ENCODE peak calls at places on chromosomes 4 and X, in nine cellular contexts. D is CD8-positive, alpha-beta memory T cell; M is dorsolateral prefrontal cortex; B is lower lobe of right lung; P is pancreas; S is BJ; O is IMR-90; E is body of pancreas; G is left ventricle myocardium inferior. H is an unnamed sample. For H3K27me3, the result is how much of the 10 kb centered on the place peaks cover.

GRCh38 chr4:8182858-8183725 is 16.0 kb upstream of the SH3TC1 start:
- DNase-seq in D (no peak), M (no peak), B (peak), P (no peak), S (peak), O (peak), E (peak), G (peak), H (no peak)

GRCh38 chr4:903066-904046 is 28.8 kb downstream of the GAK start:
- DNase-seq in D (no peak), M (no peak), B (no peak), P (peak), S (no peak), O (no peak), E (no peak), G (no peak), H (no peak)

GRCh38 chr4:13559414-13559813 is 15.1 kb upstream of the NKX3-2 start:
- DNase-seq in D (no peak), M (no peak), B (no peak), P (no peak), S (peak), O (peak), E (no peak), G (no peak), H (no peak)

GRCh38 chr4:30720656-30721352 is 635 bp downstream of the PCDH7 start:
- DNase-seq in D (no peak), M (peak), B (no peak), P (peak), S (no peak), O (peak), E (peak), G (peak), H (no peak)

GRCh38 chrX:37993857-37994619 is 12.3 kb upstream of the SYTL5 start:
- DNase-seq in D (peak), M (no peak), B (peak), P (no peak), S (no peak), O (no peak), E (peak), G (no peak), H (no peak)

GRCh38 chr4:184498598-184498997 is 24.2 kb upstream of the IRF2 start:
- DNase-seq in D (no peak), M (no peak), B (no peak), P (no peak), S (no peak), O (no peak), E (no peak), G (no peak), H (no peak)

GRCh38 chr4:52606766-52607165 is 52.3 kb downstream of the USP46 start:
- DNase-seq in D (no peak), M (no peak), B (no peak), P (no peak), S (no peak), O (peak), E (no peak), G (no peak), H (no peak)

GRCh38 chrX:134634691-134635090 is 23.6 kb downstream of the PLAC1 start:
- DNase-seq in D (no peak), M (no peak), B (no peak), P (no peak), S (no peak), O (peak), E (no peak), G (no peak), H (no peak)

GRCh38 chrX:46547857-46548256 is 2.6 kb upstream of the ZNF674 start:
- DNase-seq in D (no peak), M (no peak), B (no peak), P (no peak), S (peak), O (peak), E (no peak), G (no peak), H (no peak)

GRCh38 chr4:85952982-85953650 is 406.7 kb downstream of the MAPK10 start:
- DNase-seq in D (no peak), M (no peak), B (no peak), P (no peak), S (no peak), O (no peak), E (no peak), G (no peak), H (no peak)

GRCh38 chr4:182903013-182903412 is 14.2 kb downstream of the DCTD start:
- DNase-seq in D (no peak), M (no peak), B (no peak), P (no peak), S (no peak), O (no peak), E (no peak), G (no peak), H (no peak)

GRCh38 chr4:20256381-20256881 is 4.7 kb downstream of the SLIT2 start:
- DNase-seq in D (no peak), M (no peak), B (no peak), P (no peak), S (peak), O (peak), E (no peak), G (no peak), H (no peak)

GRCh38 chr4:82629238-82630000 is 67.6 kb upstream of the TMEM150C start:
- DNase-seq in D (no peak), M (no peak), B (no peak), P (no peak), S (no peak), O (peak), E (no peak), G (no peak), H (no peak)

GRCh38 chr4:103054030-103054429 is 22.5 kb downstream of the SLC9B2 start:
- DNase-seq in D (no peak), M (no peak), B (no peak), P (no peak), S (no peak), O (no peak), E (no peak), G (no peak), H (no peak)

GRCh38 chr4:113260671-113261070 is 211.2 kb downstream of the ANK2 start:
- DNase-seq in D (no peak), M (no peak), B (no peak), P (no peak), S (no peak), O (no peak), E (no peak), G (no peak), H (no peak)

GRCh38 chr4:129261584-129261983 is 165.6 kb downstream of the C4orf33 start:
- DNase-seq in D (no peak), M (no peak), B (no peak), P (no peak), S (no peak), O (no peak), E (no peak), G (no peak), H (no peak)

GRCh38 chr4:102809190-102809589 is 18.2 kb downstream of the UBE2D3 start:
- DNase-seq in D (no peak), M (no peak), B (no peak), P (no peak), S (no peak), O (no peak), E (no peak), G (no peak), H (no peak)

GRCh38 chr4:108683479-108683878 is 33.1 kb downstream of the OSTC start:
- DNase-seq in D (no peak), M (no peak), B (no peak), P (no peak), S (no peak), O (peak), E (no peak), G (no peak), H (no peak)

GRCh38 chrX:5876984-5877655 is 351.5 kb downstream of the NLGN4X start:
- DNase-seq in D (no peak), M (no peak), B (no peak), P (no peak), S (no peak), O (no peak), E (peak), G (peak), H (no peak)

GRCh38 chr4:26731342-26731741 is 129.3 kb upstream of the STIM2 start:
- DNase-seq in D (no peak), M (no peak), B (no peak), P (no peak), S (no peak), O (peak), E (no peak), G (no peak), H (no peak)

GRCh38 chrX:40005290-40006011 is 92.3 kb downstream of the BCOR start:
- DNase-seq in D (no peak), M (no peak), B (no peak), P (no peak), S (no peak), O (no peak), E (no peak), G (peak), H (no peak)

GRCh38 chr4:20356565-20356964 is 104.9 kb downstream of the SLIT2 start:
- DNase-seq in D (no peak), M (no peak), B (no peak), P (no peak), S (no peak), O (no peak), E (peak), G (no peak), H (no peak)

GRCh38 chrX:45591650-45592049 is 391.0 kb upstream of the DIPK2B start:
- DNase-seq in D (no peak), M (no peak), B (no peak), P (no peak), S (no peak), O (no peak), E (no peak), G (no peak), H (no peak)

GRCh38 chrX:67544871-67545771 is 1.3 kb downstream of the AR start:
- DNase-seq in D (no peak), M (no peak), B (peak), P (peak), S (no peak), O (peak), E (peak), G (peak), H (no peak)

GRCh38 chr4:172480471-172480870 is 667.3 kb downstream of the GALNTL6 start:
- DNase-seq in D (no peak), M (no peak), B (no peak), P (no peak), S (no peak), O (no peak), E (no peak), G (no peak), H (no peak)

GRCh38 chr4:179145746-179146530 is 1703.7 kb upstream of the AGA start:
- DNase-seq in D (no peak), M (no peak), B (no peak), P (no peak), S (no peak), O (peak), E (no peak), G (no peak), H (no peak)

GRCh38 chrX:69614896-69615295 is 1.0 kb upstream of the EDA start:
- DNase-seq in D (no peak), M (no peak), B (no peak), P (no peak), S (no peak), O (no peak), E (no peak), G (no peak), H (no peak)

GRCh38 chrX:63250253-63250868 is 100.8 kb downstream of the SPIN4 start:
- DNase-seq in D (peak), M (no peak), B (no peak), P (no peak), S (peak), O (peak), E (peak), G (no peak), H (no peak)

GRCh38 chr4:37976991-37977470 is 16.8 kb downstream of the PTTG2 start:
- DNase-seq in D (peak), M (no peak), B (peak), P (peak), S (no peak), O (peak), E (peak), G (peak), H (no peak)

GRCh38 chrX:121365572-121366161 is 318.3 kb downstream of the GLUD2 start:
- DNase-seq in D (no peak), M (no peak), B (no peak), P (no peak), S (no peak), O (no peak), E (no peak), G (no peak), H (no peak)

GRCh38 chr4:54541426-54542118 is 116.2 kb upstream of the KIT start:
- DNase-seq in D (no peak), M (no peak), B (no peak), P (no peak), S (peak), O (peak), E (no peak), G (no peak), H (no peak)

GRCh38 chrX:41108007-41108683 is 22.9 kb downstream of the USP9X start:
- DNase-seq in D (no peak), M (no peak), B (no peak), P (no peak), S (no peak), O (no peak), E (no peak), G (no peak), H (no peak)

GRCh38 chr4:129950217-129950616 is 854.3 kb downstream of the C4orf33 start:
- DNase-seq in D (no peak), M (no peak), B (no peak), P (no peak), S (no peak), O (no peak), E (no peak), G (no peak), H (no peak)

DNA sequence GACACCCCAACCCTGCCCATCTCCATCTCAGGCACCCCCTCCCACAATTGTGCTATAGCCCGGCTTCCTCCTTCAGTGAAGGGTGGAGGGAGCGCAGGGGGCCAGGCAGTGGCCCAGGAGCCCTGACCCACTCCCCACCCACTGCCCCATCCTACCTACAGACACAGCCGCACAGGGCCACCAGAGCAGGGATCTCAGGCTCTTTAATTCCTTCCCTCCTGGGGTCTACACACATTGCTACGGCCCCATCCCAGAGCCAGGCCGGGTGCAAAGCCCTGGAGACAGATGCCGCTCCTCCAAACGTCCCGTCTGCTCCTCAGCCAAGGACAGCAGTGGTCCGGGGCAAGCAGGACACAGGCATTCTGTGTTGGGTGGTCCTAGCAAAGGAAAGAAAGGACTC is 12.8 kb upstream of the DUSP9 start:
- DNase-seq in D (no peak), M (no peak), B (no peak), P (peak), S (no peak), O (no peak), E (no peak), G (no peak), H (no peak)
- H3K27me3 ChIP-seq in D (under half), M (under half), B (under half), P (under half), S (under half), O (under half), E (under half), G (under half), H (under half)

DNA sequence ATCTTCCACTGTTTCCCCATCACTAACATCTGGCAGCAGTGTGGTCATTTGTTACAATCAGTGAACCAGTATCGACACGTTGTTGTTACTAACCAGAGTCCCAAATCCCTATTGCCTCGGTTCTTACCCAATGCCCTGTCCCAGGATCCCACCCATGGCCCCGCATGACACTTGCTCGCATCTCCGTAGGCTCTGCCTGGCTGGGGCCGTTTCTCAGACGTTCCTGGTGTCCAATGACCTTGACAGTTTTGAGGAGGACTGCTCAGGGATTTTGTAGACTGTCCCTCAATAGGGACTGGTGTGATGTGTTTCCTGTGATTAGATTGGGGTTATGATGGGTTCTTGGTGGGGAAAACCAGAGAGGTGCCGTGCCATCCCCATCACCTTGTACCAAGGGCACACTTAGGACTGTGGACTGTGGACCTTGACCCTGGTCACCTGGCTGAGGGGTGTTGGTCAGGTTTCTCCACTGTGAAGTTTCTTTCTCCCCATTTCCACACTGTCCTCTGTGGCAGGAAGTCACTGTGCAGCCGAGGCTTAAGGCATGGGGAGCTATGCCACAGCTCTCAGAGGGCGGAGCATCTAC is 108.4 kb downstream of the ADRA2C start:
- DNase-seq in D (no peak), M (no peak), B (peak), P (no peak), S (no peak), O (no peak), E (no peak), G (peak), H (no peak)
- H3K27me3 ChIP-seq in D (under half), M (under half), B (half or more), P (under half), S (under half), O (half or more), E (under half), G (half or more), H (under half)

GRCh38 chrX:123408856-123409737 is 225.0 kb downstream of the GRIA3 start:
- DNase-seq in D (no peak), M (no peak), B (no peak), P (no peak), S (peak), O (no peak), E (no peak), G (no peak), H (no peak)
- H3K27me3 ChIP-seq in D (under half), M (under half), B (under half), P (under half), S (under half), O (under half), E (under half), G (under half), H (under half)

DNA sequence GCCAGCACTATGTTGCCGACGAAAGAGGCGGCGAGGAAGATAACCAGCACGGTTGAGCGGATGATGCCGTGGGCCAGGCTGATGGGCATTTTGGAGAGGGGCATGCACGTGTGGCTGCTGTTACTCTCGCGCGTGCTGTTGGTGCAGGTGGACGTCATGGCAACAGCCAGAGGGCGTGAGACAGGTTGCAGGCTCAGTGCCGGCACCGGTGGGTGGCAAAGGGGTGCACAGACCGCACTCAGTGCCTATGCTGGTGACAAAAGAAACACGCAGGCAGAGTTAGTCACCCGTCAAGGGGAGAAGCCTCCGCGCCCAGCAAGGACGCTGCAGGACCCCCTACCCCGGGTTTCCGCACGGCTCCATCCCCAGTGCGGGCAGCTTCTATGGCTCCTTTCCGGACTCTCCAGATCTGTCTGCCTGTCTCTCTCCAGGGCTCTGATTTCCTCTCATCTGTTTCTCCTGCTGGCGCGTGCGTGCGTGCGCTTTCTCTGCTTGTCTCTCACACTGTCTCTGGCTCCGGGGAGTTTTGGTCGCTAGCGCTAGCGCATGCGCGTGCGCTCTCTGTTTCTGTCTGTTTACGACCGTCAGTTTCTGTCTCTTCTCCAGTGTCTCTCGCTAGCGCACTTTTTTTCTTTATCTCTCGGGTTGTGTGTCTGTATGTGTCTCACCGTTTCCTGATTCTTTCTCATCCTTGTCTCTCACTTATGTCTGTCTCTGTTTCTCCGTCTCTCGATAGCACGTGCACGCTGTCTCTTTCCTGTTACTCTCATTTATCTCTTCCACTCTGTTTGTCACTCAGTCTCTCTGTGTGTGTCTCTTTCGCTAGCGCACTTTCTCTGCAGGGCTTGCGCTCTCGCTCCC is 2.0 kb downstream of the GPR101 start:
- DNase-seq in D (peak), M (no peak), B (no peak), P (peak), S (no peak), O (peak), E (peak), G (no peak), H (no peak)
- H3K27me3 ChIP-seq in D (under half), M (under half), B (under half), P (under half), S (under half), O (under half), E (under half), G (half or more), H (under half)

GRCh38 chr4:81113024-81113423 is 82.5 kb downstream of the BMP3 start:
- DNase-seq in D (no peak), M (no peak), B (no peak), P (no peak), S (no peak), O (no peak), E (no peak), G (no peak), H (no peak)
- H3K27me3 ChIP-seq in D (under half), M (under half), B (under half), P (under half), S (under half), O (under half), E (under half), G (under half), H (under half)

GRCh38 chr4:138834029-138834428 is 181.6 kb upstream of the NOCT start:
- DNase-seq in D (no peak), M (no peak), B (no peak), P (no peak), S (no peak), O (no peak), E (no peak), G (no peak), H (no peak)

GRCh38 chr4:138835833-138836521 is 179.6 kb upstream of the NOCT start:
- DNase-seq in D (no peak), M (no peak), B (no peak), P (no peak), S (no peak), O (peak), E (peak), G (peak), H (peak)

GRCh38 chr4:138828926-138829325 is 186.7 kb upstream of the NOCT start:
- DNase-seq in D (no peak), M (no peak), B (no peak), P (no peak), S (no peak), O (no peak), E (no peak), G (peak), H (no peak)

GRCh38 chr4:138831943-138832342 is 183.6 kb upstream of the NOCT start:
- DNase-seq in D (no peak), M (no peak), B (no peak), P (no peak), S (no peak), O (no peak), E (no peak), G (no peak), H (no peak)

DNA sequence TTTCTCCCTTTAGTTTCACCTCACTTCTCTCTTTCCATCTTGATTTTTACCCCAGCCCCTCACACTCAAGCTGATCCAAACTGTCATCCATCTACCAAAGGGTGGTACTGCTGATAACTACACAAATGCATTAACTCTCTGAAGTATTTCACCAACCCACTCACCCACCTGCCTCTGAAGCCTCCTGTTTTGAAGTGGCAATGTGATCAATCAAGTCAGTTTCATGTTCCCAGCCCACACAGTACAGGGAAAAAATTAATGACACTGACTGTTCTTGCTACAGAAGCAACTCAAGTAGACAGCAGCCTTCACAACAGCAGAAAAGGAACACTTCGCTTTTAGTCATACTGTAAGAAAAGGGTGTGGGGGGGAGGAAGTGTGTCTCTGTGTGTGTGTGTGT is 183.0 kb upstream of the NOCT start:
- DNase-seq in D (no peak), M (no peak), B (no peak), P (no peak), S (no peak), O (no peak), E (no peak), G (no peak), H (peak)
- H3K27me3 ChIP-seq in D (under half), M (under half), B (under half), P (under half), S (under half), O (under half), E (under half), G (under half), H (under half)